ENCODE peak calls at places on chromosome 3, in six cellular contexts. T, X, Q, H, L and P are unnamed samples.

GRCh38 chr3:36906504-36907149 is 38.2 kb downstream of the TRANK1 start:
- DNase-seq in X (no peak), T (peak), H (no peak), L (peak), Q (no peak), P (no peak)

GRCh38 chr3:8573342-8573926 is 71.2 kb downstream of the SSUH2 start:
- DNase-seq in T (no peak), L (no peak), Q (no peak), X (no peak), H (no peak), P (no peak)

GRCh38 chr3:136624381-136624780 is 127.8 kb downstream of the STAG1 start:
- DNase-seq in Q (no peak), L (no peak), T (no peak), H (no peak), X (no peak), P (no peak)

GRCh38 chr3:123026551-123027291 is 842 bp downstream of the SEMA5B start:
- DNase-seq in T (no peak), X (no peak), H (no peak), Q (peak), L (peak), P (no peak)

GRCh38 chr3:71928215-71928614 is 143.3 kb upstream of the PROK2 start:
- DNase-seq in L (no peak), X (no peak), Q (no peak), T (no peak), H (no peak), P (no peak)

GRCh38 chr3:28234454-28234853 is 7.0 kb upstream of the CMC1 start:
- DNase-seq in X (no peak), T (no peak), L (no peak), H (no peak), Q (no peak), P (no peak)

GRCh38 chr3:141059816-141060215 is 8.7 kb downstream of the SPSB4 start:
- DNase-seq in H (no peak), Q (no peak), T (no peak), L (no peak), X (no peak), P (no peak)

GRCh38 chr3:78255403-78255802 is 1215.5 kb downstream of the ROBO2 start:
- DNase-seq in T (no peak), L (no peak), Q (no peak), H (no peak), X (peak), P (no peak)

GRCh38 chr3:65785065-65785645 is 253.6 kb downstream of the MAGI1 start:
- DNase-seq in T (no peak), L (peak), H (peak), Q (no peak), X (peak), P (peak)

GRCh38 chr3:46695177-46695961 is 1.9 kb upstream of the ALS2CL start:
- DNase-seq in Q (peak), H (no peak), L (no peak), T (peak), X (no peak), P (peak)

GRCh38 chr3:142680710-142681109 is 43.1 kb upstream of the TRPC1 start:
- DNase-seq in H (no peak), X (no peak), L (peak), T (no peak), Q (no peak), P (no peak)

GRCh38 chr3:129633751-129634481 is 27.4 kb upstream of the PLXND1 start:
- DNase-seq in L (no peak), H (no peak), T (no peak), Q (no peak), X (no peak), P (no peak)

GRCh38 chr3:7697538-7697937 is 804.1 kb upstream of the LMCD1 start:
- DNase-seq in T (no peak), X (no peak), H (no peak), Q (no peak), L (no peak), P (no peak)

GRCh38 chr3:33218446-33219174 is at the start of gene SUSD5:
- DNase-seq in T (no peak), L (peak), X (peak), Q (no peak), H (peak), P (peak)

GRCh38 chr3:142188846-142189245 is 36.5 kb downstream of the GK5 start:
- DNase-seq in Q (no peak), H (no peak), L (no peak), T (no peak), X (no peak), P (no peak)

GRCh38 chr3:17969244-17969643 is 226.8 kb upstream of the TBC1D5 start:
- DNase-seq in H (no peak), X (no peak), L (no peak), T (no peak), Q (no peak), P (no peak)

GRCh38 chr3:46368569-46368968 is 2.2 kb upstream of the CCR5 start:
- DNase-seq in T (peak), L (no peak), Q (peak), X (no peak), H (no peak), P (no peak)

GRCh38 chr3:177299250-177299649 is 102.0 kb upstream of the TBL1XR1 start:
- DNase-seq in L (no peak), Q (no peak), H (no peak), T (no peak), X (no peak), P (no peak)

GRCh38 chr3:170056710-170057454 is 19.1 kb downstream of the GPR160 start:
- DNase-seq in H (no peak), Q (no peak), X (no peak), L (no peak), T (no peak), P (no peak)

GRCh38 chr3:71074416-71074815 is 509.1 kb downstream of the FOXP1 start:
- DNase-seq in H (no peak), X (no peak), L (no peak), T (no peak), Q (no peak), P (no peak)

GRCh38 chr3:186511245-186511644 is 32.9 kb downstream of the CRYGS start:
- DNase-seq in H (no peak), Q (no peak), X (no peak), L (peak), T (no peak), P (no peak)

GRCh38 chr3:163655021-163655420 is 1423.3 kb downstream of the SI start:
- DNase-seq in T (no peak), X (no peak), H (no peak), L (no peak), Q (no peak), P (no peak)